ENCODE peak calls at places on chromosomes 12 and 14, in seven cellular contexts. E is A549, X is body of pancreas, U is SK-N-SH, D is tibial nerve, T is HCT116, I is psoas muscle. A is an unnamed sample.

GRCh38 chr14:54784060-54784459 is 118.6 kb downstream of the GCH1 start:
- DNase-seq in D (no peak), T (no peak), I (peak), U (no peak), X (no peak), E (no peak), A (peak)

GRCh38 chr12:104930388-104931326 is 27.4 kb downstream of the SLC41A2 start:
- DNase-seq in E (no peak), I (no peak), T (no peak), U (no peak), X (no peak), D (no peak), A (no peak)

GRCh38 chr12:113609692-113610469 is 138.2 kb upstream of the LHX5 start:
- DNase-seq in X (no peak), I (no peak), E (no peak), T (no peak), D (no peak), U (peak), A (no peak)

GRCh38 chr12:4745249-4745648 is 25.0 kb downstream of the GALNT8 start:
- DNase-seq in T (no peak), X (no peak), E (no peak), U (no peak), I (no peak), D (no peak), A (no peak)

GRCh38 chr14:96751505-96751904 is 45.7 kb upstream of the VRK1 start:
- DNase-seq in E (no peak), T (no peak), U (no peak), X (no peak), I (no peak), D (no peak), A (no peak)

GRCh38 chr12:129110575-129110974 is 257.3 kb downstream of the GLT1D1 start:
- DNase-seq in I (no peak), U (no peak), T (no peak), E (no peak), D (no peak), X (no peak), A (no peak)

GRCh38 chr12:1534708-1535107 is 59.7 kb downstream of the FBXL14 start:
- DNase-seq in T (no peak), E (no peak), X (no peak), D (no peak), U (no peak), I (no peak), A (no peak)

GRCh38 chr12:80186727-80187217 is 87.4 kb downstream of the OTOGL start:
- DNase-seq in T (peak), D (peak), I (no peak), U (peak), E (peak), X (peak), A (peak)

GRCh38 chr12:49059063-49059384 is 1.6 kb downstream of the KMT2D start:
- DNase-seq in X (no peak), I (no peak), E (no peak), D (no peak), U (peak), T (no peak), A (no peak)

GRCh38 chr12:49058366-49059062 is 2.1 kb downstream of the KMT2D start:
- DNase-seq in X (no peak), U (peak), E (no peak), T (no peak), I (no peak), D (no peak), A (no peak)

GRCh38 chr12:49055978-49056754 is 4.4 kb downstream of the KMT2D start:
- DNase-seq in E (peak), U (peak), D (no peak), I (no peak), T (peak), X (peak), A (peak)

GRCh38 chr12:49059385-49060232 is 985 bp downstream of the KMT2D start:
- DNase-seq in T (no peak), D (no peak), U (no peak), E (peak), I (no peak), X (peak), A (peak)

DNA sequence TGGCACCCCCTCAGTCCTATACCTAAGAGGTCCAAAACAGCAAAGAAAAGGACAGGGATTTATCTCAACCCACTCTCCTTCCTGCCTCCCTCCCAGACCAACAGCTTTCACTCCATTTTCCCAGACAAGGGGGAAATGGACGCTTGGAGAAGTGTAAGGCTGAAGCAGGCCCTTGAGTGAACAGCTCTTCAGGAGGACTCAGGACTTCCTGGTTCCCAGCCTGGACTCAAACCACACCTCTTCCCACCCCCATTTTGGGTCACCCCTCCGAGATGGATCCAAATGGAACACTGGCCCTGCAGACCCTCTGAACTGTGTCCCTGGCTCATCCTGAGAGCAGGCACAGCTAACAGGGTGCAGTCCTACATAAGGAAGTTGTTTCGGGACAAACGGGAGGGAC is 2.7 kb downstream of the KMT2D start:
- DNase-seq in T (no peak), U (peak), I (no peak), D (no peak), X (no peak), E (no peak), A (no peak)
- H3K27ac ChIP-seq in T (peak), U (peak), I (peak), D (peak), X (peak), E (peak), A (no peak)

DNA sequence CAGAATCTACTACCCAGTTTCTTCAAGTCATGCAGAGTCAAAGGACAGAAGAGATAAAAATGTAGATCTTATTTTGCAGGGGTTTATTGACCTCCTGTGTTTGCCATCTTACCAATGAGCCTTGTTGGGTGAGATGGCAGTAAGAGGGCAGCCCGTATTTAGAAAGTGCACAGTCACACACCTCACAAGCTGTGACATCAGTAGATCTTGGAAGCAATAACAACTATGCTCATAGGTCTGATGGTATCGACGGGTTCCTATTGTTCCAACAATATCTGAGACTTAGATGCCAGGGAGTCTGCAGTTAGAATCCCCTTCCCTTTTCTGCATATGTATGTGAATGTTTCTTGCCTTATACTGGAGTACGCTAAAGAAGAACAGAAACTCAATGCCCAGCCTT is 189.0 kb upstream of the DYRK2 start:
- DNase-seq in T (no peak), U (no peak), D (no peak), I (no peak), X (no peak), E (no peak), A (no peak)
- H3K4me3 ChIP-seq in T (no peak), U (no peak), D (no peak), I (no peak), X (no peak), E (no peak), A (no peak)

GRCh38 chr12:5871741-5872140 is 73.3 kb downstream of the ANO2 start:
- DNase-seq in E (no peak), U (no peak), T (no peak), X (no peak), I (no peak), D (no peak), A (no peak)

GRCh38 chr12:5870183-5870582 is 74.9 kb downstream of the ANO2 start:
- DNase-seq in E (no peak), D (no peak), X (no peak), T (no peak), U (no peak), I (no peak), A (no peak)

GRCh38 chr12:5873341-5873919 is 71.6 kb downstream of the ANO2 start:
- DNase-seq in D (no peak), I (no peak), T (no peak), U (no peak), E (no peak), X (no peak), A (no peak)

GRCh38 chr12:5874514-5874913 is 70.5 kb downstream of the ANO2 start:
- DNase-seq in I (no peak), E (no peak), X (no peak), D (no peak), U (no peak), T (no peak), A (no peak)

DNA sequence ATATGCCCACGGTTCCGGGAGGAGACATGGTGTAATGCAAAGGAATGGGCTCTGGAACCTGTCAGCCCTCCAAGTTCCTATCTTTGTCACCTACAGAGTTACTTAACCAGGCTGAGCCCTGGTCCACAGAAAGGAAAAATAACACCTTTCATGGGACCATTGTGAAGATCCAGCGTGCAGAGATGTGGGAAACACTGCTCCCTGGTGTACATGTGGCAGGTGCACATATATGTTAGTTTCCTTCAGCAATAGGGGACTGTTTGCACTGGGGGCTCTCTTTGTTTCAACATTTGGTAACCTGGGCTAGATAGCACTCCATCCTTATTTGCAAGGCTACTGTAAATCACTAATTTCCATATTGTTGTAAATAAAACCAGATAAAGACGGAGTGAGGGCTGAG is 72.3 kb downstream of the ANO2 start:
- DNase-seq in D (no peak), U (no peak), I (no peak), T (peak), E (peak), X (no peak), A (peak)
- TF ChIP-seq CTCF in D (no peak), U (peak), I (no peak), T (peak), E (no peak), X (no peak), A (no peak)

GRCh38 chr14:99560946-99561683 is 42.9 kb downstream of the CCDC85C start:
- DNase-seq in E (no peak), D (no peak), T (no peak), I (no peak), X (peak), U (peak), A (no peak)
- H3K27ac ChIP-seq in E (no peak), D (no peak), T (no peak), I (no peak), X (peak), U (no peak), A (no peak)

GRCh38 chr12:27331927-27332324 is 710 bp upstream of the BMAL2 start:
- DNase-seq in I (no peak), E (no peak), D (no peak), X (no peak), U (no peak), T (no peak), A (no peak)
- H3K4me3 ChIP-seq in I (peak), E (peak), D (no peak), X (no peak), U (peak), T (peak), A (no peak)

DNA sequence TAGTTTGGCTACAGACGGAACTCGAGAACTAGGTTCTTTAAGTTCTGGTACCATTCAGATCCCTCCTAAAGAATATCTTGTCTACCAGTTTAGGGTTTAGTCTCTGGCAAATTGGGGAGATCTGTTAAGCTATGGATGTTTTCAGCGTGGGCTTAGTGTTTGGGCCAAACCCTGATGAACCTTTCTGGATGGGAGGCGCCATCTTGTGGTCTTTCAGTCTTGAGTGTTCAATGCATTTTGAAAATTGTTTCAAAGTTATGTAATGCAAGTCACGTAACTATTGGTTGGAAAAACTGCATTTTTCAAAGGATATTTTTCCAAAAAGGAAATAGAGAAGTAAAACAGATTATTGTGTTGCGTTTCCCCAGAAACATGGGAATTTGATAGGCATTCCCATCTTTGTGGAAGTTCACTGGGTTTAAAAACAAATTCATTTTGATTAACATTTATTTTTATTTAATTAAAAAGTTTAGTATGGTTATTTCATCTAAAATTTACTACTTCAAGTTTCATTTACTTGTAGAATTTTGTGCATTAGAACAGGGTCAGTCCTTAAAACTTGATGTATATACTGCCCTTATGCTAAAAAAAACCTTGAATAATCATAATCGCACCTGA is 169.0 kb downstream of the PRIMA1 start:
- DNase-seq in I (no peak), T (peak), X (peak), D (no peak), E (peak), U (peak), A (peak)
- TF ChIP-seq CTCF in I (peak), T (peak), X (peak), D (peak), E (peak), U (peak), A (peak)